ENCODE peak calls at places on chromosomes 6 and 20, in ten cellular contexts. One of them, this sample, is unnamed.

GRCh38 chr6:9896806-9897205 is 518.1 kb downstream of the TFAP2A start:
- DNase-seq in activated naive CD4-positive, alpha-beta T cell treated with Interleukin-2 at 50 U/mL for 16 hours: no peak
- DNase-seq in NCI-H1105: no peak
- DNase-seq in head of caudate nucleus: no peak
- DNase-seq in germinal center: no peak
- DNase-seq in HS-27A: no peak
- DNase-seq in T follicular helper cell: no peak
- DNase-seq in heart right ventricle: no peak
- DNase-seq in ACHN: no peak
- DNase-seq in NCI-H345: no peak
- DNase-seq in this sample: no peak

GRCh38 chr6:134835998-134836397 is 113.9 kb downstream of the ALDH8A1 start:
- DNase-seq in germinal center: no peak
- DNase-seq in ACHN: no peak
- DNase-seq in heart right ventricle: no peak
- DNase-seq in NCI-H1105: no peak
- DNase-seq in activated naive CD4-positive, alpha-beta T cell treated with Interleukin-2 at 50 U/mL for 16 hours: no peak
- DNase-seq in T follicular helper cell: no peak
- DNase-seq in head of caudate nucleus: no peak
- DNase-seq in NCI-H345: no peak
- DNase-seq in HS-27A: no peak
- DNase-seq in this sample: no peak

GRCh38 chr6:34981951-34982350 is 92.9 kb downstream of the ANKS1A start:
- DNase-seq in head of caudate nucleus: no peak
- DNase-seq in NCI-H345: no peak
- DNase-seq in activated naive CD4-positive, alpha-beta T cell treated with Interleukin-2 at 50 U/mL for 16 hours: no peak
- DNase-seq in NCI-H1105: no peak
- DNase-seq in heart right ventricle: no peak
- DNase-seq in germinal center: no peak
- DNase-seq in ACHN: no peak
- DNase-seq in T follicular helper cell: no peak
- DNase-seq in HS-27A: peak
- DNase-seq in this sample: no peak

GRCh38 chr6:75349262-75349984 is 64.8 kb upstream of the TMEM30A start:
- DNase-seq in NCI-H345: peak
- DNase-seq in head of caudate nucleus: no peak
- DNase-seq in heart right ventricle: peak
- DNase-seq in T follicular helper cell: no peak
- DNase-seq in ACHN: peak
- DNase-seq in germinal center: no peak
- DNase-seq in NCI-H1105: no peak
- DNase-seq in HS-27A: no peak
- DNase-seq in activated naive CD4-positive, alpha-beta T cell treated with Interleukin-2 at 50 U/mL for 16 hours: no peak
- DNase-seq in this sample: no peak

GRCh38 chr20:87372-87771 is at the start of gene DEFB125:
- DNase-seq in T follicular helper cell: no peak
- DNase-seq in head of caudate nucleus: no peak
- DNase-seq in HS-27A: no peak
- DNase-seq in germinal center: no peak
- DNase-seq in activated naive CD4-positive, alpha-beta T cell treated with Interleukin-2 at 50 U/mL for 16 hours: no peak
- DNase-seq in NCI-H1105: no peak
- DNase-seq in NCI-H345: no peak
- DNase-seq in ACHN: peak
- DNase-seq in heart right ventricle: no peak
- DNase-seq in this sample: no peak

GRCh38 chr20:55649254-55649653 is 356.1 kb downstream of the CBLN4 start:
- DNase-seq in head of caudate nucleus: no peak
- DNase-seq in T follicular helper cell: no peak
- DNase-seq in heart right ventricle: no peak
- DNase-seq in germinal center: no peak
- DNase-seq in activated naive CD4-positive, alpha-beta T cell treated with Interleukin-2 at 50 U/mL for 16 hours: no peak
- DNase-seq in ACHN: no peak
- DNase-seq in NCI-H345: no peak
- DNase-seq in NCI-H1105: no peak
- DNase-seq in HS-27A: no peak
- DNase-seq in this sample: no peak

GRCh38 chr6:35088281-35089215 is 52.6 kb downstream of the TCP11 start:
- DNase-seq in activated naive CD4-positive, alpha-beta T cell treated with Interleukin-2 at 50 U/mL for 16 hours: no peak
- DNase-seq in ACHN: no peak
- DNase-seq in HS-27A: no peak
- DNase-seq in germinal center: no peak
- DNase-seq in heart right ventricle: no peak
- DNase-seq in head of caudate nucleus: no peak
- DNase-seq in NCI-H345: no peak
- DNase-seq in NCI-H1105: no peak
- DNase-seq in T follicular helper cell: no peak
- DNase-seq in this sample: no peak

GRCh38 chr6:154518386-154518785 is 7.9 kb upstream of the CNKSR3 start:
- DNase-seq in NCI-H345: no peak
- DNase-seq in activated naive CD4-positive, alpha-beta T cell treated with Interleukin-2 at 50 U/mL for 16 hours: no peak
- DNase-seq in ACHN: no peak
- DNase-seq in T follicular helper cell: no peak
- DNase-seq in NCI-H1105: no peak
- DNase-seq in heart right ventricle: no peak
- DNase-seq in germinal center: no peak
- DNase-seq in head of caudate nucleus: no peak
- DNase-seq in HS-27A: no peak
- DNase-seq in this sample: no peak

GRCh38 chr6:150267686-150268561 is 100.9 kb upstream of the IYD start:
- DNase-seq in NCI-H345: no peak
- DNase-seq in NCI-H1105: no peak
- DNase-seq in heart right ventricle: no peak
- DNase-seq in head of caudate nucleus: no peak
- DNase-seq in activated naive CD4-positive, alpha-beta T cell treated with Interleukin-2 at 50 U/mL for 16 hours: no peak
- DNase-seq in germinal center: no peak
- DNase-seq in HS-27A: no peak
- DNase-seq in ACHN: no peak
- DNase-seq in T follicular helper cell: no peak
- DNase-seq in this sample: no peak

GRCh38 chr20:49132995-49133451 is 55.1 kb downstream of the STAU1 start:
- DNase-seq in activated naive CD4-positive, alpha-beta T cell treated with Interleukin-2 at 50 U/mL for 16 hours: no peak
- DNase-seq in head of caudate nucleus: no peak
- DNase-seq in heart right ventricle: no peak
- DNase-seq in NCI-H345: peak
- DNase-seq in ACHN: peak
- DNase-seq in T follicular helper cell: peak
- DNase-seq in HS-27A: peak
- DNase-seq in germinal center: peak
- DNase-seq in NCI-H1105: no peak
- DNase-seq in this sample: peak

GRCh38 chr6:168655462-168656152 is 214.6 kb downstream of the SMOC2 start:
- DNase-seq in head of caudate nucleus: no peak
- DNase-seq in NCI-H345: no peak
- DNase-seq in heart right ventricle: no peak
- DNase-seq in NCI-H1105: no peak
- DNase-seq in T follicular helper cell: no peak
- DNase-seq in ACHN: no peak
- DNase-seq in activated naive CD4-positive, alpha-beta T cell treated with Interleukin-2 at 50 U/mL for 16 hours: no peak
- DNase-seq in HS-27A: no peak
- DNase-seq in germinal center: no peak
- DNase-seq in this sample: no peak

GRCh38 chr20:56453347-56453746 is 15.1 kb upstream of the RTF2 start:
- DNase-seq in head of caudate nucleus: no peak
- DNase-seq in activated naive CD4-positive, alpha-beta T cell treated with Interleukin-2 at 50 U/mL for 16 hours: no peak
- DNase-seq in heart right ventricle: no peak
- DNase-seq in germinal center: peak
- DNase-seq in NCI-H1105: no peak
- DNase-seq in NCI-H345: no peak
- DNase-seq in HS-27A: no peak
- DNase-seq in T follicular helper cell: no peak
- DNase-seq in ACHN: no peak
- DNase-seq in this sample: peak

GRCh38 chr20:33507461-33507860 is 17.6 kb downstream of the CBFA2T2 start:
- DNase-seq in germinal center: no peak
- DNase-seq in head of caudate nucleus: no peak
- DNase-seq in heart right ventricle: no peak
- DNase-seq in activated naive CD4-positive, alpha-beta T cell treated with Interleukin-2 at 50 U/mL for 16 hours: no peak
- DNase-seq in ACHN: no peak
- DNase-seq in NCI-H345: no peak
- DNase-seq in T follicular helper cell: no peak
- DNase-seq in HS-27A: no peak
- DNase-seq in NCI-H1105: no peak
- DNase-seq in this sample: no peak

GRCh38 chr6:145028144-145028818 is 707.0 kb downstream of the EPM2A start:
- DNase-seq in ACHN: peak
- DNase-seq in T follicular helper cell: no peak
- DNase-seq in heart right ventricle: no peak
- DNase-seq in germinal center: peak
- DNase-seq in head of caudate nucleus: no peak
- DNase-seq in NCI-H345: no peak
- DNase-seq in activated naive CD4-positive, alpha-beta T cell treated with Interleukin-2 at 50 U/mL for 16 hours: no peak
- DNase-seq in NCI-H1105: no peak
- DNase-seq in HS-27A: no peak
- DNase-seq in this sample: no peak

GRCh38 chr6:8335896-8336295 is 99.4 kb downstream of the SLC35B3 start:
- DNase-seq in NCI-H1105: no peak
- DNase-seq in T follicular helper cell: no peak
- DNase-seq in NCI-H345: no peak
- DNase-seq in head of caudate nucleus: no peak
- DNase-seq in germinal center: no peak
- DNase-seq in activated naive CD4-positive, alpha-beta T cell treated with Interleukin-2 at 50 U/mL for 16 hours: no peak
- DNase-seq in heart right ventricle: no peak
- DNase-seq in HS-27A: no peak
- DNase-seq in ACHN: peak
- DNase-seq in this sample: no peak

GRCh38 chr20:49505518-49505917 is 23.1 kb upstream of the KCNB1 start:
- DNase-seq in NCI-H345: peak
- DNase-seq in head of caudate nucleus: peak
- DNase-seq in germinal center: no peak
- DNase-seq in T follicular helper cell: no peak
- DNase-seq in activated naive CD4-positive, alpha-beta T cell treated with Interleukin-2 at 50 U/mL for 16 hours: no peak
- DNase-seq in HS-27A: no peak
- DNase-seq in heart right ventricle: no peak
- DNase-seq in NCI-H1105: peak
- DNase-seq in ACHN: peak
- DNase-seq in this sample: no peak

GRCh38 chr20:21074605-21075336 is 31.4 kb downstream of the LINC00237 start:
- DNase-seq in HS-27A: no peak
- DNase-seq in NCI-H345: no peak
- DNase-seq in NCI-H1105: no peak
- DNase-seq in activated naive CD4-positive, alpha-beta T cell treated with Interleukin-2 at 50 U/mL for 16 hours: no peak
- DNase-seq in germinal center: no peak
- DNase-seq in T follicular helper cell: no peak
- DNase-seq in heart right ventricle: no peak
- DNase-seq in head of caudate nucleus: no peak
- DNase-seq in ACHN: peak
- DNase-seq in this sample: peak

GRCh38 chr20:16173044-16173443 is 400.2 kb downstream of the KIF16B start:
- DNase-seq in head of caudate nucleus: no peak
- DNase-seq in HS-27A: no peak
- DNase-seq in germinal center: no peak
- DNase-seq in T follicular helper cell: no peak
- DNase-seq in NCI-H345: no peak
- DNase-seq in ACHN: no peak
- DNase-seq in activated naive CD4-positive, alpha-beta T cell treated with Interleukin-2 at 50 U/mL for 16 hours: no peak
- DNase-seq in heart right ventricle: no peak
- DNase-seq in NCI-H1105: no peak
- DNase-seq in this sample: no peak

GRCh38 chr20:62662422-62662821 is 20.1 kb downstream of the SLCO4A1 start:
- DNase-seq in heart right ventricle: no peak
- DNase-seq in NCI-H1105: no peak
- DNase-seq in activated naive CD4-positive, alpha-beta T cell treated with Interleukin-2 at 50 U/mL for 16 hours: no peak
- DNase-seq in ACHN: no peak
- DNase-seq in T follicular helper cell: no peak
- DNase-seq in NCI-H345: no peak
- DNase-seq in HS-27A: no peak
- DNase-seq in head of caudate nucleus: no peak
- DNase-seq in germinal center: no peak
- DNase-seq in this sample: no peak